ENCODE peak calls at places on chromosomes 2 and 18, in four cellular contexts. O is HepG2, N is H1, W is GM12878. H is an unnamed sample.

GRCh38 chr2:204576580-204576979 is 31.3 kb downstream of the PARD3B start:
- DNase-seq in O (no peak), N (no peak), W (no peak), H (no peak)

GRCh38 chr2:187054501-187055319 is 205.7 kb upstream of the ZSWIM2 start:
- DNase-seq in O (peak), N (no peak), W (no peak), H (peak)

GRCh38 chr2:22043784-22044183 is 920.0 kb downstream of the TDRD15 start:
- DNase-seq in O (no peak), N (no peak), W (no peak), H (no peak)

GRCh38 chr2:13308989-13309388 is 592.3 kb downstream of the TRIB2 start:
- DNase-seq in O (no peak), N (no peak), W (no peak), H (no peak)

GRCh38 chr2:21183306-21183705 is 59.5 kb downstream of the TDRD15 start:
- DNase-seq in O (no peak), N (no peak), W (no peak), H (no peak)

GRCh38 chr2:28606986-28607441 is 111.2 kb downstream of the PLB1 start:
- DNase-seq in O (no peak), N (no peak), W (no peak), H (no peak)

GRCh38 chr2:64661770-64662169 is 8.1 kb upstream of the SERTAD2 start:
- DNase-seq in O (no peak), N (no peak), W (no peak), H (no peak)

GRCh38 chr18:74013955-74014354 is 133.7 kb downstream of the FBXO15 start:
- DNase-seq in O (no peak), N (no peak), W (no peak), H (no peak)

GRCh38 chr2:65265090-65266045 is 37.7 kb downstream of the ACTR2 start:
- DNase-seq in O (peak), N (no peak), W (peak), H (peak)

GRCh38 chr2:177506998-177507397 is 114.4 kb downstream of the AGPS start:
- DNase-seq in O (no peak), N (no peak), W (no peak), H (no peak)

GRCh38 chr2:38697116-38697840 is 31.4 kb downstream of the GALM start:
- DNase-seq in O (no peak), N (no peak), W (no peak), H (no peak)

GRCh38 chr2:109399061-109399460 is 214.7 kb downstream of the SEPTIN10 start:
- DNase-seq in O (no peak), N (no peak), W (no peak), H (no peak)

GRCh38 chr2:42998721-42999120 is 206.3 kb upstream of the HAAO start:
- DNase-seq in O (no peak), N (no peak), W (no peak), H (no peak)

GRCh38 chr2:127651987-127652550 is 6.1 kb downstream of the GPR17 start:
- DNase-seq in O (no peak), N (no peak), W (no peak), H (no peak)

GRCh38 chr18:77067315-77068061 is 65.1 kb downstream of the MBP start:
- DNase-seq in O (peak), N (no peak), W (peak), H (no peak)

GRCh38 chr2:38406597-38407110 is 29.6 kb upstream of the ATL2 start:
- DNase-seq in O (peak), N (no peak), W (no peak), H (no peak)

GRCh38 chr2:224764565-224765236 is 48.5 kb upstream of the CCDC195 start:
- DNase-seq in O (no peak), N (no peak), W (peak), H (no peak)

GRCh38 chr2:182980115-182980514 is 58.1 kb downstream of the NCKAP1 start:
- DNase-seq in O (peak), N (no peak), W (no peak), H (peak)

GRCh38 chr18:37253424-37254255 is 312.0 kb downstream of the CELF4 start:
- DNase-seq in O (no peak), N (peak), W (no peak), H (peak)

GRCh38 chr2:185891403-185891802 is 152.8 kb downstream of the FSIP2 start:
- DNase-seq in O (peak), N (no peak), W (no peak), H (no peak)

GRCh38 chr2:132522901-132523300 is 106.3 kb downstream of the GPR39 start:
- DNase-seq in O (no peak), N (no peak), W (no peak), H (no peak)

GRCh38 chr2:182951948-182952663 is 85.7 kb upstream of the FRZB start:
- DNase-seq in O (no peak), N (no peak), W (no peak), H (no peak)

GRCh38 chr2:218716070-218716469 is 5.4 kb downstream of the TTLL4 start:
- DNase-seq in O (no peak), N (no peak), W (no peak), H (no peak)

GRCh38 chr18:48623468-48624220 is 84.8 kb downstream of the CTIF start:
- DNase-seq in O (no peak), N (no peak), W (no peak), H (no peak)

GRCh38 chr2:177721815-177722552 is 329.4 kb downstream of the AGPS start:
- DNase-seq in O (no peak), N (no peak), W (no peak), H (peak)

GRCh38 chr2:64359176-64359891 is 94.6 kb upstream of the LGALSL start:
- DNase-seq in O (no peak), N (no peak), W (no peak), H (no peak)

GRCh38 chr2:11492244-11492643 is 26.3 kb upstream of the E2F6 start:
- DNase-seq in O (no peak), N (no peak), W (no peak), H (no peak)

GRCh38 chr2:11491348-11491930 is 25.5 kb upstream of the E2F6 start:
- DNase-seq in O (no peak), N (no peak), W (no peak), H (no peak)

GRCh38 chr2:11492720-11493119 is 26.8 kb upstream of the E2F6 start:
- DNase-seq in O (no peak), N (no peak), W (no peak), H (no peak)

GRCh38 chr2:11490194-11490593 is 24.2 kb upstream of the E2F6 start:
- DNase-seq in O (no peak), N (no peak), W (no peak), H (no peak)

GRCh38 chr2:11488809-11489208 is 22.8 kb upstream of the E2F6 start:
- DNase-seq in O (peak), N (no peak), W (no peak), H (no peak)
- TF ChIP-seq SUZ12 in O (no peak), N (no peak), W (no peak), H (no peak)

DNA sequence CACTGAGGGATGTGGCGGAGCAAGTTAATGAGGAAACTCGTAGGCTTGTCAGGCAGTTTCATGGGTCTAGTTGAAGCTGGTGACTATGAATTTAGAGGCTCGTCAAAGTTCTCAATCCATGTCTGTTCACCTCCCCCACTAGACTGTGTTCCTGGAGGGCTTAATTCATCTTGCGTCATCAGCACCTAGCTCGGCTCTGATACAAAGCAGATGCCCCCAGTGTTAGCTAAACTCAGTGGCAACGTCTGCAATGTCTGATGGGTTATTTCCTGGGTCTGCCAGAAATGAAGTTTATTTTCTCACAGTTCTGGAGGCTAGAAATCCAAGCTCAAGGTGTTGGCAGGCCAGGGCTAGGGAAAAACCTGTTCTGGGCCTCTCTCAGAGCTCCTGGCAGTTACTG is 140.6 kb downstream of the PID1 start:
- DNase-seq in O (no peak), N (no peak), W (no peak), H (no peak)
- TF ChIP-seq SP1 in O (no peak), N (no peak), W (no peak), H (no peak)

GRCh38 chr2:241040081-241040803 is 41.8 kb downstream of the SNED1 start:
- DNase-seq in O (no peak), N (no peak), W (no peak), H (no peak)
- TF ChIP-seq SUZ12 in O (no peak), N (no peak), W (no peak), H (no peak)

GRCh38 chr2:179483131-179483530 is 218.5 kb upstream of the SESTD1 start:
- DNase-seq in O (no peak), N (no peak), W (no peak), H (no peak)

GRCh38 chr2:179478771-179479170 is 214.1 kb upstream of the SESTD1 start:
- DNase-seq in O (no peak), N (no peak), W (no peak), H (no peak)
- TF ChIP-seq SP1 in O (no peak), N (no peak), W (no peak), H (no peak)

GRCh38 chr2:238848941-238849853 is 1.3 kb downstream of the TWIST2 start:
- DNase-seq in O (no peak), N (peak), W (no peak), H (no peak)
- TF ChIP-seq SUZ12 in O (no peak), N (peak), W (no peak), H (no peak)

GRCh38 chr2:62140785-62141740 is 54.9 kb upstream of the B3GNT2 start:
- DNase-seq in O (no peak), N (no peak), W (peak), H (no peak)
- TF ChIP-seq SP1 in O (no peak), N (no peak), W (no peak), H (no peak)

GRCh38 chr2:128986867-128987268 is 668.2 kb upstream of the HS6ST1 start:
- DNase-seq in O (no peak), N (no peak), W (no peak), H (no peak)
- TF ChIP-seq SUZ12 in O (no peak), N (no peak), W (no peak), H (no peak)

DNA sequence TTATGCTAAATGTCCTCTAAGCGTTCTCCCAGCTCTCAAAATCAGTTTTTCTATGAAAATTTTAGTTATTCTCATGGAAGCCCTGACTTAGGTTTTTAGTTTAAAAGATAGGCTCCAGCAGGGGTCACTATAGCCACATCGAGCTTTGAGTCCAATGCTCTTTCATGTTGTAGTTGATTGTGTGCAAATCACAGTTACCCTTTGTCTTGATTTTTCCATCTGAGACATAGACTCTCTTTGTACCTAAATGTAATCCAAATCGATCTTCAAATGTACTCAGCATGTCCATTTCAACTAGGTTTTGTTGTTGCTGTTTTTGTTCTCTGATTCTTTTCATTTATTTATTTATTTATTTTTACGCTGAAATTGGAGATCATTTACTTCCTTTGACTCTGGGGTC is 26.4 kb upstream of the MSTN start:
- DNase-seq in O (peak), N (no peak), W (peak), H (peak)
- TF ChIP-seq SP1 in O (no peak), N (no peak), W (no peak), H (no peak)

H was measured in HEK293T.